ENCODE peak calls at places on chromosome 9, in four cellular contexts. U is foreskin fibroblast, W is dorsolateral prefrontal cortex, T is bronchial epithelial cell. Q is an unnamed sample.

GRCh38 chr9:104094534-104095020 is 468 bp downstream of the SMC2 start:
- DNase-seq in U (no peak), W (no peak), T (peak; percentile 25), Q (no peak)

GRCh38 chr9:89377411-89377810 is 59.1 kb downstream of the SECISBP2 start:
- DNase-seq in U (no peak), W (peak; percentile 27), T (no peak), Q (no peak)

GRCh38 chr9:3337515-3337914 is 188.3 kb downstream of the RFX3 start:
- DNase-seq in U (peak; percentile 80), W (no peak), T (peak; percentile 64), Q (peak; percentile 61)

GRCh38 chr9:88604836-88605499 is 70.0 kb downstream of the NXNL2 start:
- DNase-seq in U (no peak), W (no peak), T (no peak), Q (no peak)

GRCh38 chr9:2681981-2682380 is 35.3 kb upstream of the KCNV2 start:
- DNase-seq in U (no peak), W (no peak), T (peak; percentile 45), Q (no peak)

GRCh38 chr9:129568560-129569505 is 52.1 kb downstream of the C9orf50 start:
- DNase-seq in U (peak; percentile 61), W (no peak), T (no peak), Q (no peak)

GRCh38 chr9:126781717-126782388 is 23.0 kb upstream of the ZBTB43 start:
- DNase-seq in U (peak; percentile 87), W (peak; percentile 74), T (peak; percentile 43), Q (peak; percentile 67)

GRCh38 chr9:122370869-122371467 is at the start of gene PTGS1:
- DNase-seq in U (peak; percentile 86), W (no peak), T (peak; percentile 18), Q (no peak)

GRCh38 chr9:129052592-129052991 is 16.2 kb downstream of the MIGA2 start:
- DNase-seq in U (no peak), W (no peak), T (peak; percentile 85), Q (no peak)

GRCh38 chr9:128689820-128690683 is 1.0 kb downstream of the SET start:
- DNase-seq in U (peak; percentile 68), W (no peak), T (no peak), Q (no peak)

GRCh38 chr9:1880038-1880565 is 135.0 kb upstream of the SMARCA2 start:
- DNase-seq in U (no peak), W (no peak), T (no peak), Q (no peak)

GRCh38 chr9:18544456-18544855 is 70.5 kb downstream of the ADAMTSL1 start:
- DNase-seq in U (peak; percentile 35), W (no peak), T (peak; percentile 36), Q (no peak)

GRCh38 chr9:135268981-135269380 is 181.5 kb downstream of the OLFM1 start:
- DNase-seq in U (no peak), W (no peak), T (no peak), Q (no peak)

GRCh38 chr9:134205636-134206316 is 41.4 kb upstream of the RNU6ATAC start:
- DNase-seq in U (peak; percentile 71), W (peak; percentile 84), T (no peak), Q (no peak)

GRCh38 chr9:14428781-14429230 is 114.9 kb upstream of the NFIB start:
- DNase-seq in U (peak; percentile 85), W (peak; percentile 62), T (peak; percentile 41), Q (peak; percentile 77)

GRCh38 chr9:95481000-95481399 is 35.8 kb downstream of the PTCH1 start:
- DNase-seq in U (no peak), W (no peak), T (no peak), Q (no peak)

GRCh38 chr9:95486318-95486717 is 30.5 kb downstream of the PTCH1 start:
- DNase-seq in U (no peak), W (no peak), T (no peak), Q (no peak)

GRCh38 chr9:95483431-95483830 is 33.3 kb downstream of the PTCH1 start:
- DNase-seq in U (no peak), W (no peak), T (no peak), Q (no peak)

GRCh38 chr9:95480346-95480745 is 36.4 kb downstream of the PTCH1 start:
- DNase-seq in U (no peak), W (no peak), T (no peak), Q (no peak)

GRCh38 chr9:95484225-95484624 is 32.5 kb downstream of the PTCH1 start:
- DNase-seq in U (no peak), W (no peak), T (no peak), Q (no peak)
- TF ChIP-seq CTCF in U (no peak), W (no peak), T (no peak), Q (no peak)

GRCh38 chr9:107138261-107138992 is 144.7 kb upstream of the RAD23B start:
- DNase-seq in U (peak; percentile 24), W (no peak), T (no peak), Q (no peak)

GRCh38 chr9:107142430-107142829 is 140.6 kb upstream of the RAD23B start:
- DNase-seq in U (peak; percentile 31), W (no peak), T (no peak), Q (no peak)

GRCh38 chr9:107136296-107136695 is 146.8 kb upstream of the RAD23B start:
- DNase-seq in U (no peak), W (no peak), T (no peak), Q (no peak)

GRCh38 chr9:107141967-107142366 is 141.1 kb upstream of the RAD23B start:
- DNase-seq in U (peak; percentile 43), W (no peak), T (peak; percentile 22), Q (peak; percentile 18)

GRCh38 chr9:107137495-107138202 is 145.4 kb upstream of the RAD23B start:
- DNase-seq in U (peak; percentile 65), W (no peak), T (peak; percentile 30), Q (no peak)
- TF ChIP-seq CTCF in U (peak; percentile 81), W (peak; percentile 69), T (peak; percentile 61), Q (peak; percentile 72)

GRCh38 chr9:93130861-93131481 is 3.1 kb downstream of the NINJ1 start:
- DNase-seq in U (no peak), W (no peak), T (no peak), Q (no peak)
- TF ChIP-seq CTCF in U (no peak), W (no peak), T (no peak), Q (no peak)

GRCh38 chr9:36855443-36856315 is 178.4 kb downstream of the PAX5 start:
- DNase-seq in U (no peak), W (no peak), T (peak; percentile 16), Q (no peak)
- TF ChIP-seq CTCF in U (no peak), W (no peak), T (peak; percentile 40), Q (peak; percentile 41)

DNA sequence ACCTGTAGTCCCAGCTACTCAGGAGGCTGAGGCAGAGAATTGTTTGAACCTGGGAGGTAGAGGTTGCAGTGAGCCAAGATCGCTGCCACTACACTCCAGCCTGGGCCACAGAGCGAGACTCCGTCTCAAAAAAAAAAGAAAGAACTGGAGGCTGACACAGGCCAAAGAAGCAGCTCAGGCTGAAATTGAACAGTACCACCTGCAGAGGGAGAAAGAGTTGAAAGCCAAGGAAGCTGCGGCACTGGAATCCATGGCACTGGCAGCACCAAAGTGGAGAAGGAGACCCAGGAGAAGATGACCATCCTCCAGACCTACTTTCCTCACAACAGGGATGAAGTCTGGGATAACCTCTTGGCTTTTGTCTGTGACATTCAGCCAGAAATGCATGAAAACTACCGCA is 11.3 kb upstream of the TMEM141 start:
- DNase-seq in U (no peak), W (no peak), T (no peak), Q (no peak)
- TF ChIP-seq CTCF in U (no peak), W (no peak), T (no peak), Q (peak; percentile 38)

GRCh38 chr9:91949946-91950664 is at the start of gene ROR2:
- DNase-seq in U (peak; percentile 75), W (no peak), T (peak; percentile 9), Q (no peak)
- TF ChIP-seq CTCF in U (peak; percentile 32), W (peak; percentile 37), T (peak; percentile 41), Q (peak; percentile 19)

GRCh38 chr9:21810388-21810787 is 8.0 kb downstream of the MTAP start:
- DNase-seq in U (peak; percentile 60), W (no peak), T (peak; percentile 85), Q (no peak)
- TF ChIP-seq CTCF in U (no peak), W (no peak), T (no peak), Q (no peak)

GRCh38 chr9:131630206-131630831 is 85.0 kb downstream of the PRRT1B start:
- DNase-seq in U (no peak), W (no peak), T (peak; percentile 40), Q (no peak)
- TF ChIP-seq CTCF in U (no peak), W (no peak), T (no peak), Q (no peak)

Q was measured in brain microvascular endothelial cell.